ENCODE peak calls at places on chromosome 7, in nine cellular contexts. B is stomach, Y is WERI-Rb-1, F is spleen, H is fibroblast of villous mesenchyme, L is pancreas, J is brain microvascular endothelial cell, T is neural crest cell, W is breast epithelium. R is an unnamed sample.

GRCh38 chr7:144834516-144835165 is 1.2 kb downstream of the TPK1 start:
- DNase-seq in H (peak), F (no peak), Y (no peak), W (no peak), L (no peak), T (no peak), B (no peak), J (peak), R (no peak)

GRCh38 chr7:19213746-19214145 is 68.5 kb upstream of the FERD3L start:
- DNase-seq in J (no peak), H (no peak), Y (no peak), W (no peak), L (no peak), F (no peak), T (no peak), B (no peak), R (no peak)

GRCh38 chr7:84088669-84089278 is 105.8 kb downstream of the SEMA3A start:
- DNase-seq in B (no peak), H (no peak), L (no peak), Y (no peak), W (no peak), F (no peak), T (no peak), J (no peak), R (no peak)

GRCh38 chr7:91396-92158 is 100.8 kb upstream of the FAM20C start:
- DNase-seq in B (no peak), J (no peak), T (no peak), F (no peak), Y (no peak), L (no peak), H (no peak), W (no peak), R (no peak)

GRCh38 chr7:151756076-151756731 is 120.7 kb downstream of the PRKAG2 start:
- DNase-seq in W (no peak), Y (no peak), J (peak), H (peak), B (no peak), F (no peak), L (no peak), T (no peak), R (no peak)

GRCh38 chr7:366171-366916 is 76.4 kb downstream of the FOXL3 start:
- DNase-seq in L (no peak), W (no peak), F (peak), J (peak), T (no peak), H (peak), B (no peak), Y (no peak), R (no peak)

GRCh38 chr7:25950488-25951413 is 201.2 kb upstream of the NFE2L3 start:
- DNase-seq in L (peak), J (peak), T (peak), W (peak), Y (peak), F (peak), B (peak), H (peak), R (no peak)

GRCh38 chr7:108063520-108063933 is 60.6 kb upstream of the LAMB1 start:
- DNase-seq in B (peak), T (no peak), L (no peak), Y (no peak), F (no peak), H (no peak), J (no peak), W (no peak), R (no peak)

GRCh38 chr7:156487811-156488523 is 152.6 kb upstream of the RNF32 start:
- DNase-seq in J (no peak), W (no peak), F (no peak), T (no peak), L (no peak), Y (no peak), H (no peak), B (no peak), R (no peak)

GRCh38 chr7:5450549-5451327 is 27.1 kb upstream of the TNRC18 start:
- DNase-seq in T (peak), W (no peak), J (peak), Y (peak), F (peak), B (peak), L (peak), H (peak), R (no peak)

GRCh38 chr7:17965600-17965999 is 25.3 kb upstream of the SNX13 start:
- DNase-seq in B (no peak), H (peak), T (no peak), W (no peak), F (no peak), J (peak), Y (no peak), L (no peak), R (no peak)

GRCh38 chr7:104096683-104097082 is 107.2 kb upstream of the RELN start:
- DNase-seq in L (no peak), T (peak), J (peak), B (no peak), F (no peak), Y (peak), H (peak), W (no peak), R (no peak)

GRCh38 chr7:101563198-101563901 is 65.7 kb downstream of the MYL10 start:
- DNase-seq in B (no peak), W (no peak), F (no peak), Y (peak), L (peak), T (no peak), J (no peak), H (no peak), R (no peak)

GRCh38 chr7:101565601-101566209 is 63.4 kb downstream of the MYL10 start:
- DNase-seq in J (no peak), L (peak), T (no peak), Y (no peak), B (no peak), W (no peak), H (no peak), F (no peak), R (no peak)

GRCh38 chr7:101563933-101564777 is 64.9 kb downstream of the MYL10 start:
- DNase-seq in H (no peak), F (no peak), J (no peak), Y (no peak), B (no peak), T (no peak), W (no peak), L (no peak), R (no peak)

GRCh38 chr7:101562531-101563197 is 66.4 kb downstream of the MYL10 start:
- DNase-seq in J (no peak), F (no peak), B (no peak), L (peak), Y (no peak), H (no peak), T (no peak), W (no peak), R (no peak)

DNA sequence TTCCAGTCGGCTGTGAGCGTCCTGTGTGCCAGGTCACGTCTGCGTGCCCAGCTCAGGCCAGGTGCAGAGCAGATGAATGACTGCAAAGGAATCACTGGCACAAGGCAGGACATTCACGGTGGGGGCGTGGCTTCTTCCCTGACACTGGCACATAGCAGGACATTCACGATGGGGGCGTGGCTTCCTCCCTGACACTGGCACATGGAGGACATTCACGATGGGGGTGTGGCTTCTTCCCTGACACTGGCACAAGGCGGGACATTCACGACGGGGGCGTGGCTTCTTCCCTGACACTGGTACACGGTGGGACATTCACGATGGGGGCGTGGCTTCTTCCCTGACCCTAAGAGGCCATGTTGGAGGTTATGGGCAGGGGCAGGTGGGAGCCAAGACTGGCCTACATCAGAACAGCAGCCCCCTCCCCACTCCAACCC is 64.3 kb downstream of the MYL10 start:
- DNase-seq in T (no peak), B (peak), L (peak), F (no peak), J (no peak), Y (peak), H (no peak), W (no peak), R (no peak)
- TF ChIP-seq CTCF in T (no peak), B (no peak), L (no peak), F (no peak), J (no peak), Y (no peak), H (no peak), W (no peak), R (no peak)

DNA sequence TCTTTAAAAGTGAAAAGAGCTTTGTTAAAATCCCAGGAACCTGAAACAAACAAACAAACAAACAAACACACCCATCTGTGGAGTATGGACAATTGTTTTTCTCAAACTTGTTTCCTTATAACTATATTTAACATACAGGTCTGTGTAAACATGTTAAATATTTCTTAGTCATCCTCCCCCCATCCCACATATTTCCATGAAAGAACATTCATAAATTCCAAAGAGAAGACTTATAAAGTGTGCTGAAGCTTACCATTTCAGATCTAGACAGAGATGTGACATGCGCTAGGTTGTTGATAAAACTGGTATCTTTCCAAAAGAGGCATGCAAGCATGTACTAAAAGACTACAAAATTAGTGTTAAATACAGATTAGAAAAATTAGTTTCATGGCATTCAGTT is 6.5 kb downstream of the FKBP14 start:
- DNase-seq in F (no peak), T (no peak), L (no peak), Y (no peak), B (no peak), H (no peak), J (no peak), W (no peak), R (no peak)
- TF ChIP-seq CTCF in F (no peak), T (no peak), L (no peak), Y (no peak), B (no peak), H (no peak), J (no peak), W (no peak), R (no peak)

DNA sequence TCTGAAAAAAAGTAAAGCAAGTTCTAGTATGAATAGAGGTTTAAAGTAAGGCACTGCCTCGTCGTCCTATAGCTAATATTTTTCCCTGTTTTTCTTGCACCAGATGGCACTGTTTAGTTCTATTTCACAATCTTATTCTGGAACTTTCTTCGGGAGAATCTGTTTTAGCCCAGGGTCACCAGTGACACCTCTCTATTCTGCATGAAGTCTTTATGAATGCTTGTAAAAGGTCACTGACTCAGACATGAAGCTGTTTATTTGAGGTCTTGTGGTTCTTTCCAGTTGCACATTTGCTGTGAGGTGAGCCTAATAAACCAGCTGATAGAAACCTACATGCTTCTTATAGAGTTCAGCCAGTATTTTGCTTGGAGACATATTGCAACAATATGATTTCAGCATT is 444.3 kb downstream of the AUTS2 start:
- DNase-seq in H (peak), J (no peak), Y (no peak), F (no peak), L (no peak), W (no peak), T (no peak), B (no peak), R (peak)
- TF ChIP-seq CTCF in H (peak), J (no peak), Y (peak), F (no peak), L (no peak), W (no peak), T (peak), B (no peak), R (peak)

GRCh38 chr7:45129906-45130305 is 18.4 kb upstream of the TBRG4 start:
- DNase-seq in F (peak), T (no peak), W (no peak), J (no peak), H (no peak), Y (peak), L (no peak), B (no peak), R (no peak)

GRCh38 chr7:45126920-45127319 is 15.4 kb upstream of the TBRG4 start:
- DNase-seq in Y (no peak), W (no peak), B (no peak), L (no peak), J (no peak), H (no peak), F (no peak), T (no peak), R (no peak)

GRCh38 chr7:45130910-45131309 is 19.4 kb upstream of the TBRG4 start:
- DNase-seq in Y (no peak), T (no peak), F (peak), H (no peak), L (no peak), B (no peak), W (no peak), J (no peak), R (no peak)

GRCh38 chr7:45131891-45132290 is 20.4 kb upstream of the TBRG4 start:
- DNase-seq in T (no peak), J (no peak), L (peak), B (no peak), H (no peak), Y (no peak), W (no peak), F (peak), R (no peak)

GRCh38 chr7:45129181-45129800 is 17.8 kb upstream of the TBRG4 start:
- DNase-seq in F (peak), B (no peak), Y (no peak), T (no peak), J (no peak), W (no peak), H (no peak), L (no peak), R (no peak)
- TF ChIP-seq CTCF in F (no peak), B (no peak), Y (peak), T (no peak), J (no peak), W (no peak), H (no peak), L (no peak), R (no peak)

R was measured in AG04449.